ENCODE peak calls at places on chromosomes 4 and X, in ten cellular contexts. C, Q, H, O, U, A, S, G, M and R are unnamed samples.

GRCh38 chr4:182465979-182466378 is 222.8 kb downstream of the TENM3 start:
- DNase-seq in C (no peak), Q (no peak), H (no peak), O (no peak), U (no peak), A (no peak), S (no peak), G (no peak), M (no peak), R (no peak)

GRCh38 chr4:82643994-82644730 is 82.4 kb upstream of the TMEM150C start:
- DNase-seq in C (no peak), Q (no peak), H (peak; percentile 34), O (no peak), U (no peak), A (peak; percentile 93), S (no peak), G (no peak), M (no peak), R (peak; percentile 98)

GRCh38 chrX:65821721-65822496 is 154.5 kb downstream of the MSN start:
- DNase-seq in C (peak; percentile 2), Q (no peak), H (no peak), O (no peak), U (peak; percentile 82), A (no peak), S (peak; percentile 18), G (no peak), M (no peak), R (no peak)

GRCh38 chr4:70936200-70936787 is 34.1 kb downstream of the MOB1B start:
- DNase-seq in C (no peak), Q (peak; percentile 43), H (peak; percentile 18), O (no peak), U (no peak), A (peak; percentile 39), S (no peak), G (no peak), M (no peak), R (peak; percentile 25)

GRCh38 chr4:7206385-7206784 is 14.0 kb downstream of the SORCS2 start:
- DNase-seq in C (peak; percentile 88), Q (no peak), H (peak; percentile 63), O (no peak), U (peak; percentile 55), A (peak; percentile 79), S (peak; percentile 44), G (no peak), M (no peak), R (peak; percentile 77)

GRCh38 chr4:3263053-3263958 is 14.3 kb downstream of the MSANTD1 start:
- DNase-seq in C (no peak), Q (no peak), H (no peak), O (no peak), U (peak; percentile 32), A (no peak), S (no peak), G (no peak), M (no peak), R (no peak)

GRCh38 chrX:150834695-150835094 is 63.8 kb downstream of the CD99L2 start:
- DNase-seq in C (no peak), Q (no peak), H (no peak), O (no peak), U (no peak), A (no peak), S (no peak), G (no peak), M (no peak), R (no peak)

GRCh38 chrX:108028854-108029253 is 16.0 kb upstream of the VSIG1 start:
- DNase-seq in C (no peak), Q (no peak), H (no peak), O (no peak), U (no peak), A (no peak), S (no peak), G (no peak), M (no peak), R (no peak)

GRCh38 chr4:24657768-24658617 is 73.6 kb upstream of the DHX15 start:
- DNase-seq in C (no peak), Q (peak; percentile 10), H (peak; percentile 34), O (peak; percentile 16), U (peak; percentile 94), A (peak; percentile 25), S (peak; percentile 26), G (no peak), M (no peak), R (peak; percentile 100)